ENCODE peak calls at places on chromosomes 1 and 21, in eight cellular contexts. Q, H, C, U, R, T, I and E are unnamed samples.

GRCh38 chr1:153804112-153804511 is 28.9 kb downstream of the SLC27A3 start:
- DNase-seq in Q (no peak), H (no peak), C (no peak), U (no peak), R (no peak), T (no peak), I (no peak), E (no peak)

GRCh38 chr1:206922524-206922923 is 783 bp upstream of the FCMR start:
- DNase-seq in Q (no peak), H (no peak), C (no peak), U (no peak), R (no peak), T (no peak), I (no peak), E (no peak)

GRCh38 chr1:120179420-120180348 is 3.4 kb upstream of the SEC22B start:
- DNase-seq in Q (peak), H (peak), C (peak), U (no peak), R (no peak), T (no peak), I (no peak), E (peak)

GRCh38 chr1:91608876-91609275 is 108.2 kb downstream of the CDC7 start:
- DNase-seq in Q (no peak), H (no peak), C (no peak), U (no peak), R (no peak), T (no peak), I (no peak), E (peak)

GRCh38 chr1:209485167-209485566 is 98.3 kb upstream of the CAMK1G start:
- DNase-seq in Q (peak), H (no peak), C (no peak), U (no peak), R (no peak), T (no peak), I (no peak), E (peak)

GRCh38 chr1:58316141-58316540 is 230.4 kb downstream of the OMA1 start:
- DNase-seq in Q (no peak), H (no peak), C (no peak), U (no peak), R (no peak), T (no peak), I (no peak), E (no peak)

GRCh38 chr1:166924829-166925541 is 48.9 kb upstream of the TADA1 start:
- DNase-seq in Q (no peak), H (no peak), C (no peak), U (no peak), R (no peak), T (no peak), I (no peak), E (peak)

GRCh38 chr1:27447883-27448282 is 42.1 kb downstream of the WASF2 start:
- DNase-seq in Q (no peak), H (no peak), C (no peak), U (no peak), R (no peak), T (no peak), I (no peak), E (no peak)

GRCh38 chr1:30743584-30744059 is 14.0 kb downstream of the LAPTM5 start:
- DNase-seq in Q (no peak), H (no peak), C (no peak), U (no peak), R (no peak), T (peak), I (no peak), E (no peak)

GRCh38 chr1:156468693-156469345 is 31.8 kb downstream of the MEF2D start:
- DNase-seq in Q (no peak), H (no peak), C (no peak), U (no peak), R (no peak), T (no peak), I (no peak), E (no peak)

GRCh38 chr1:229572286-229572685 is 13.8 kb upstream of the ABCB10 start:
- DNase-seq in Q (no peak), H (no peak), C (no peak), U (no peak), R (no peak), T (no peak), I (no peak), E (no peak)

GRCh38 chr21:44261191-44261631 is 486 bp downstream of the DNMT3L start:
- DNase-seq in Q (no peak), H (no peak), C (peak), U (no peak), R (no peak), T (no peak), I (no peak), E (no peak)

GRCh38 chr1:158942490-158942889 is 11.1 kb downstream of the PYHIN1 start:
- DNase-seq in Q (no peak), H (no peak), C (no peak), U (no peak), R (no peak), T (no peak), I (no peak), E (no peak)

GRCh38 chr1:1021010-1021845 is 1.3 kb downstream of the AGRN start:
- DNase-seq in Q (peak), H (no peak), C (peak), U (no peak), R (no peak), T (no peak), I (no peak), E (peak)

GRCh38 chr1:1020415-1021009 is 592 bp downstream of the AGRN start:
- DNase-seq in Q (peak), H (no peak), C (peak), U (no peak), R (no peak), T (no peak), I (no peak), E (no peak)

GRCh38 chr1:1021860-1022259 is 1.9 kb downstream of the AGRN start:
- DNase-seq in Q (no peak), H (no peak), C (peak), U (no peak), R (no peak), T (no peak), I (no peak), E (peak)

GRCh38 chr1:1020000-1020404 is at the start of gene AGRN:
- DNase-seq in Q (peak), H (no peak), C (peak), U (no peak), R (peak), T (peak), I (no peak), E (no peak)

GRCh38 chr1:1019122-1019999 is 559 bp upstream of the AGRN start:
- DNase-seq in Q (peak), H (peak), C (peak), U (no peak), R (peak), T (peak), I (peak), E (peak)
- TF ChIP-seq CTCF in Q (peak), H (peak), C (peak), U (peak), R (peak), T (peak), I (peak), E (peak)

DNA sequence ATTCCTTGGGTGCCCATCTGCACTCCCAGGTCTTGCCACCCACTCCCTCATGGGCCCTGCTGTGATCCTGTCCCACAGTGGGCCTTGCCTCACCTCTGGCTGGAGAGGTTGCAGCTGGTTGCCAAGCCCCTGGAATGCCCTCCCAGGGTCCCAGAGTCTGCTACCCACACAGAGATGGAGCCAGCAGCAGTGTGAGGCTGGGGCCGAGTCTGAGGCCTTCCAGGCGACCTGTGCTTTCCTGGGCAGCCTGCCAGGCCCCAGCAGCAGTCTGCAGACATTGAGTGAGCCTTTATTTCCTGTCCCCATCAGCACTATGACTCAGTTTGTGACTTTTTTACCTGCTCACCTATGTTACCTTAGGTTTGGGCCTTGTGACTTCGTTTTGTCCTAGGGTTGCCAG is 25.0 kb upstream of the TSPAN2 start:
- DNase-seq in Q (no peak), H (no peak), C (no peak), U (no peak), R (no peak), T (no peak), I (no peak), E (peak)
- TF ChIP-seq CTCF in Q (no peak), H (no peak), C (no peak), U (no peak), R (no peak), T (no peak), I (no peak), E (no peak)

GRCh38 chr1:226568077-226568831 is 19.7 kb downstream of the STUM start:
- DNase-seq in Q (peak), H (no peak), C (peak), U (no peak), R (no peak), T (no peak), I (no peak), E (no peak)
- TF ChIP-seq CTCF in Q (no peak), H (peak), C (no peak), U (no peak), R (peak), T (peak), I (no peak), E (peak)

GRCh38 chr21:15401331-15401730 is 328.5 kb upstream of the USP25 start:
- DNase-seq in Q (no peak), H (no peak), C (no peak), U (no peak), R (no peak), T (no peak), I (no peak), E (no peak)

GRCh38 chr21:15400905-15401304 is 328.9 kb upstream of the USP25 start:
- DNase-seq in Q (no peak), H (no peak), C (no peak), U (no peak), R (no peak), T (no peak), I (no peak), E (no peak)

DNA sequence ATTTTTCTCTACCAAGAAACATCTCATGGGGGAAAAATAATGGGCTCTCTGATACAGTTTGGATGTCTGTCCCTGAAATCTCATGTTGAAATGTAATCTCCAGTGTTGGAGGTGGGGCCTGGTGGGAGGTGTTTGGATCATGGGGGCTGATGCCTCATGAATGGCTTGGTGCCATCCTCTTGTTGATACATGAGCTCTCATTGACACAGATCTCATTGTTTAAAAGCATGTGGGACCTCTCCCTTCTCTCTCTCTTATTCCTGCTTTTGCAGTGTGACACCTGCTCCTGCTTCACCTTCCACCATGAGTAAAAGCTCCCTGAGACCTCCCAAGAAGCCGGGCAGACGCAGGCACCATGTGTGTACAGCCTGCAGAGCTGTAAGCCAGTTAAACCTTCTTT is 332.5 kb upstream of the NRIP1 start:
- DNase-seq in Q (no peak), H (no peak), C (no peak), U (no peak), R (no peak), T (no peak), I (no peak), E (no peak)
- TF ChIP-seq CTCF in Q (no peak), H (no peak), C (no peak), U (no peak), R (no peak), T (no peak), I (no peak), E (no peak)

GRCh38 chr1:90591970-90592356 is 125.1 kb downstream of the BARHL2 start:
- DNase-seq in Q (no peak), H (no peak), C (no peak), U (no peak), R (no peak), T (no peak), I (no peak), E (no peak)
- TF ChIP-seq CTCF in Q (no peak), H (no peak), C (no peak), U (no peak), R (no peak), T (no peak), I (no peak), E (no peak)

GRCh38 chr1:164930833-164931232 is 371.8 kb downstream of the PBX1 start:
- DNase-seq in Q (no peak), H (no peak), C (no peak), U (no peak), R (no peak), T (no peak), I (no peak), E (no peak)

GRCh38 chr1:164932580-164932979 is 373.6 kb downstream of the PBX1 start:
- DNase-seq in Q (peak), H (no peak), C (no peak), U (no peak), R (no peak), T (no peak), I (no peak), E (no peak)

GRCh38 chr1:164928223-164928814 is 369.3 kb downstream of the PBX1 start:
- DNase-seq in Q (no peak), H (no peak), C (no peak), U (no peak), R (no peak), T (no peak), I (no peak), E (no peak)

GRCh38 chr1:164930241-164930640 is 371.3 kb downstream of the PBX1 start:
- DNase-seq in Q (no peak), H (no peak), C (no peak), U (no peak), R (no peak), T (no peak), I (no peak), E (no peak)
- TF ChIP-seq CTCF in Q (no peak), H (no peak), C (no peak), U (no peak), R (no peak), T (no peak), I (no peak), E (no peak)

DNA sequence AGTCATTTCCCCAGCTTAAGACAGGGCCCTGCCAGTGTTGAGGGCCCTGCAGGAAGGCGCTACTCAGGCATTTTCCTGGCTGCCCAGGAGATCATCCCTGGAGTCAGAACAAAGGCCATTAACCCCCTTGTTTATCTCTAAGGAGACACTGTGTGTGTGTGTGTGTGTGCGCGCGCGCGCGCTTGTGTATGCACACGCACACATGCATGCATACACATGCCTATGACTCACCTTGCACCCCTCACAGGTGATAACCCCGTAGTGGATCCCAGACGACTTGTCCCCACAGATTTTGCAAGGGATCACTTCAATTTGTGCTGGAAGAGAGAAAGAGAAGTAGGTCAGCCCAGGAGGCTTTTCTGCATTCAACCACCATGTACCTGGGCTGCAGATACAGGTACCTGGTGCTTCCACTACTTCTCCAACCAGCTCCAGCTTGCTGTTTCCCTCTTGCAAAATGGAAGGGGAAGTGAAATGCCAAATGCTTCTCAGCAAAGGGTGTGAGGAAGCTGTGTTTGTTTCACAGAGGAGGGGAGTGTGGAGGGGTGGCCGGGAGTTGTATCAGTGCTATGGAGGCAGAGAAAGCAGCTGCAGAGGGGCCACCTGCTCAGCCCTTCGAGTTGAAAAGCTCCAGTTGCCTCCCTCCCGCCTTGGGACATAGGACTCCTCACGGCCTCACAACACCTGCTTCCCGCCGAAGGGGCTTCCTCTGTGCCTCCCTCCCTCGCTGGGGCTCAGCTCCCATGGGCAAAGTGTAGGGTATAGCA is 11.9 kb upstream of the LINGO4 start:
- DNase-seq in Q (no peak), H (no peak), C (no peak), U (no peak), R (no peak), T (no peak), I (no peak), E (no peak)
- TF ChIP-seq CTCF in Q (no peak), H (no peak), C (no peak), U (no peak), R (no peak), T (no peak), I (no peak), E (no peak)

GRCh38 chr1:233045591-233045990 is 95.2 kb downstream of the NTPCR start:
- DNase-seq in Q (no peak), H (no peak), C (no peak), U (no peak), R (no peak), T (no peak), I (no peak), E (peak)

GRCh38 chr1:233038581-233038980 is 88.2 kb downstream of the NTPCR start:
- DNase-seq in Q (no peak), H (no peak), C (no peak), U (no peak), R (no peak), T (no peak), I (no peak), E (no peak)

GRCh38 chr1:233034845-233035244 is 84.4 kb downstream of the NTPCR start:
- DNase-seq in Q (no peak), H (no peak), C (no peak), U (no peak), R (no peak), T (no peak), I (no peak), E (no peak)

GRCh38 chr1:233042834-233043233 is 92.4 kb downstream of the NTPCR start:
- DNase-seq in Q (no peak), H (no peak), C (no peak), U (no peak), R (no peak), T (peak), I (no peak), E (no peak)

GRCh38 chr1:233040494-233040893 is 90.1 kb downstream of the NTPCR start:
- DNase-seq in Q (no peak), H (no peak), C (no peak), U (no peak), R (no peak), T (no peak), I (no peak), E (no peak)
- TF ChIP-seq CTCF in Q (no peak), H (no peak), C (no peak), U (no peak), R (no peak), T (no peak), I (no peak), E (no peak)